ENCODE peak calls at places on chromosomes 12 and 14, in four cellular contexts. One of them, this sample, is unnamed.

GRCh38 chr12:73950506-73950905 is 587.1 kb upstream of the ATXN7L3B start:
- DNase-seq in thyroid gland: peak; percentile 10
- DNase-seq in lower leg skin: no peak
- DNase-seq in A549: no peak
- DNase-seq in this sample: no peak

GRCh38 chr14:58737511-58737910 is 99.7 kb downstream of the DACT1 start:
- DNase-seq in thyroid gland: no peak
- DNase-seq in lower leg skin: no peak
- DNase-seq in A549: no peak
- DNase-seq in this sample: no peak

GRCh38 chr12:89947437-89948265 is 239.0 kb upstream of the ATP2B1 start:
- DNase-seq in A549: peak; percentile 60
- DNase-seq in lower leg skin: no peak
- DNase-seq in thyroid gland: no peak
- DNase-seq in this sample: no peak

GRCh38 chr14:85856430-85856829 is 326.5 kb downstream of the FLRT2 start:
- DNase-seq in A549: no peak
- DNase-seq in lower leg skin: no peak
- DNase-seq in thyroid gland: no peak
- DNase-seq in this sample: no peak

GRCh38 chr14:83734431-83734830 is 1795.5 kb upstream of the FLRT2 start:
- DNase-seq in A549: no peak
- DNase-seq in thyroid gland: no peak
- DNase-seq in lower leg skin: no peak
- DNase-seq in this sample: no peak

GRCh38 chr12:52070243-52070925 is 606 bp downstream of the ATG101 start:
- DNase-seq in thyroid gland: no peak
- DNase-seq in A549: no peak
- DNase-seq in lower leg skin: no peak
- DNase-seq in this sample: no peak

GRCh38 chr12:80946591-80946990 is 8.9 kb upstream of the LIN7A start:
- DNase-seq in lower leg skin: no peak
- DNase-seq in A549: no peak
- DNase-seq in thyroid gland: no peak
- DNase-seq in this sample: no peak

GRCh38 chr14:101372894-101373640 is 188.2 kb upstream of the DIO3 start:
- DNase-seq in lower leg skin: no peak
- DNase-seq in thyroid gland: no peak
- DNase-seq in A549: no peak
- DNase-seq in this sample: no peak

GRCh38 chr14:54881761-54882401 is 20.7 kb downstream of the GCH1 start:
- DNase-seq in thyroid gland: no peak
- DNase-seq in lower leg skin: no peak
- DNase-seq in A549: no peak
- DNase-seq in this sample: no peak

GRCh38 chr14:88385212-88386101 is at the start of gene SPATA7:
- DNase-seq in thyroid gland: peak; percentile 97
- DNase-seq in A549: peak; percentile 80
- DNase-seq in lower leg skin: peak; percentile 90
- DNase-seq in this sample: peak; percentile 96

GRCh38 chr14:103230021-103230420 is 104.0 kb upstream of the EIF5 start:
- DNase-seq in thyroid gland: no peak
- DNase-seq in A549: no peak
- DNase-seq in lower leg skin: no peak
- DNase-seq in this sample: no peak

GRCh38 chr12:17197971-17198370 is 592.0 kb upstream of the LMO3 start:
- DNase-seq in A549: no peak
- DNase-seq in thyroid gland: no peak
- DNase-seq in lower leg skin: no peak
- DNase-seq in this sample: no peak

GRCh38 chr14:38553586-38553985 is 297.7 kb upstream of the CLEC14A start:
- DNase-seq in A549: no peak
- DNase-seq in thyroid gland: no peak
- DNase-seq in lower leg skin: no peak
- DNase-seq in this sample: no peak

GRCh38 chr12:85191-85666 is 18.7 kb downstream of the IQSEC3 start:
- DNase-seq in lower leg skin: no peak
- DNase-seq in thyroid gland: no peak
- DNase-seq in A549: no peak
- DNase-seq in this sample: no peak

GRCh38 chr12:56687225-56688128 is 607 bp downstream of the PTGES3 start:
- DNase-seq in A549: peak; percentile 21
- DNase-seq in thyroid gland: peak; percentile 86
- DNase-seq in lower leg skin: peak; percentile 70
- DNase-seq in this sample: peak; percentile 86

GRCh38 chr14:79924583-79924982 is 286.7 kb downstream of the DIO2 start:
- DNase-seq in A549: no peak
- DNase-seq in lower leg skin: no peak
- DNase-seq in thyroid gland: no peak
- DNase-seq in this sample: no peak

GRCh38 chr14:75046899-75047298 is 4.4 kb downstream of the MLH3 start:
- DNase-seq in A549: no peak
- DNase-seq in lower leg skin: no peak
- DNase-seq in thyroid gland: no peak
- DNase-seq in this sample: no peak

GRCh38 chr14:64831419-64831818 is 48.3 kb downstream of the SPTB start:
- DNase-seq in thyroid gland: no peak
- DNase-seq in lower leg skin: no peak
- DNase-seq in A549: no peak
- DNase-seq in this sample: no peak

GRCh38 chr14:46108228-46108627 is 543.4 kb downstream of the RPL10L start:
- DNase-seq in lower leg skin: no peak
- DNase-seq in thyroid gland: no peak
- DNase-seq in A549: no peak
- DNase-seq in this sample: no peak

GRCh38 chr12:49537709-49538601 is 875 bp upstream of the KCNH3 start:
- DNase-seq in A549: peak; percentile 48
- DNase-seq in thyroid gland: peak; percentile 26
- DNase-seq in lower leg skin: no peak
- DNase-seq in this sample: no peak

GRCh38 chr14:95147597-95147996 is 9.7 kb downstream of the DICER1 start:
- DNase-seq in lower leg skin: no peak
- DNase-seq in thyroid gland: no peak
- DNase-seq in A549: no peak
- DNase-seq in this sample: no peak

GRCh38 chr14:92144708-92145107 is 22.9 kb downstream of the CPSF2 start:
- DNase-seq in thyroid gland: no peak
- DNase-seq in lower leg skin: no peak
- DNase-seq in A549: no peak
- DNase-seq in this sample: no peak

GRCh38 chr14:95651028-95651427 is 35.2 kb upstream of the TCL1B start:
- DNase-seq in lower leg skin: no peak
- DNase-seq in thyroid gland: no peak
- DNase-seq in A549: no peak
- DNase-seq in this sample: no peak

GRCh38 chr12:68356060-68356748 is 24.0 kb upstream of the MDM1 start:
- DNase-seq in thyroid gland: no peak
- DNase-seq in A549: no peak
- DNase-seq in lower leg skin: no peak
- DNase-seq in this sample: no peak

GRCh38 chr12:6915023-6915788 is 826 bp downstream of the ENO2 start:
- DNase-seq in thyroid gland: peak; percentile 42
- DNase-seq in A549: peak; percentile 65
- DNase-seq in lower leg skin: no peak
- DNase-seq in this sample: no peak

GRCh38 chr12:97760601-97761000 is 298.0 kb downstream of the RMST start:
- DNase-seq in thyroid gland: no peak
- DNase-seq in A549: no peak
- DNase-seq in lower leg skin: no peak
- DNase-seq in this sample: no peak

GRCh38 chr14:22982013-22982476 is 306 bp downstream of the AJUBA start:
- DNase-seq in thyroid gland: no peak
- DNase-seq in lower leg skin: no peak
- DNase-seq in A549: no peak
- DNase-seq in this sample: no peak

GRCh38 chr12:51405801-51406207 is 14.6 kb upstream of the GALNT6 start:
- DNase-seq in thyroid gland: no peak
- DNase-seq in A549: no peak
- DNase-seq in lower leg skin: no peak
- DNase-seq in this sample: no peak

GRCh38 chr12:57890191-57891120 is 43.9 kb upstream of the CTDSP2 start:
- DNase-seq in lower leg skin: no peak
- DNase-seq in thyroid gland: no peak
- DNase-seq in A549: no peak
- DNase-seq in this sample: peak; percentile 79

GRCh38 chr14:64191756-64192155 is 102.4 kb downstream of the ESR2 start:
- DNase-seq in thyroid gland: no peak
- DNase-seq in A549: no peak
- DNase-seq in lower leg skin: no peak
- DNase-seq in this sample: no peak

GRCh38 chr14:61476105-61476736 is 154.8 kb downstream of the PRKCH start:
- DNase-seq in A549: no peak
- DNase-seq in thyroid gland: no peak
- DNase-seq in lower leg skin: no peak
- DNase-seq in this sample: no peak

GRCh38 chr14:74382231-74382630 is 34.0 kb downstream of the VRTN start:
- DNase-seq in thyroid gland: no peak
- DNase-seq in lower leg skin: no peak
- DNase-seq in A549: no peak
- DNase-seq in this sample: no peak

GRCh38 chr14:49623941-49624806 is 3.6 kb downstream of the MGAT2 start:
- DNase-seq in thyroid gland: no peak
- DNase-seq in lower leg skin: no peak
- DNase-seq in A549: no peak
- DNase-seq in this sample: no peak

GRCh38 chr12:32727237-32727636 is 28.5 kb downstream of the YARS2 start:
- DNase-seq in A549: no peak
- DNase-seq in lower leg skin: no peak
- DNase-seq in thyroid gland: no peak
- DNase-seq in this sample: no peak

GRCh38 chr12:97222391-97222790 is 240.2 kb upstream of the RMST start:
- DNase-seq in A549: no peak
- DNase-seq in thyroid gland: no peak
- DNase-seq in lower leg skin: no peak
- DNase-seq in this sample: no peak

DNA sequence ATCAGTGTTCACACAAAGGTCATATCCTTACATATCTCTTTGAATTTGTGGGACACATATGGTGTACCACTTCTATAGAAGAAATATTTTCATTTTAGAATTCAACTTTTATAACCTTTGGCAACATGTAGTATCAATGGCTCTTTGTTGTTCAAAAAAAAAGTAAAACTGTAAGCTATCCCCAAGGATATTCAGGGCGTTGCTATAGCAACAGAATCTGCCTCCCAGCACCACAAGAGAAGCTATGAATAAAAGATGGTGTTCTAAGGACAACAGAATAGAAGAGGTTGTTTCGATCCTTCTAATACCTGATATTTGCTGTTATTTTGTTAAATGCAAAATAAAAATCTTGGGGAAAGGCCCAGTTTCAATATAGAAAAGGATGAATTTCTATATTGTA is 139.3 kb downstream of the BRMS1L start:
- DNase-seq in A549: no peak
- DNase-seq in thyroid gland: no peak
- DNase-seq in lower leg skin: no peak
- DNase-seq in this sample: no peak
- TF ChIP-seq POLR2A in A549: no peak
- TF ChIP-seq POLR2A in thyroid gland: no peak
- TF ChIP-seq POLR2A in lower leg skin: no peak
- TF ChIP-seq POLR2A in this sample: no peak

GRCh38 chr12:121793836-121794531 is 496 bp upstream of the RHOF start:
- DNase-seq in lower leg skin: peak; percentile 84
- DNase-seq in A549: peak; percentile 88
- DNase-seq in thyroid gland: peak; percentile 93
- DNase-seq in this sample: peak; percentile 94

GRCh38 chr12:121794532-121795028 is 1.1 kb upstream of the RHOF start:
- DNase-seq in A549: no peak
- DNase-seq in lower leg skin: no peak
- DNase-seq in thyroid gland: peak; percentile 54
- DNase-seq in this sample: no peak

GRCh38 chr12:121791671-121792496 is 1.6 kb downstream of the RHOF start:
- DNase-seq in lower leg skin: no peak
- DNase-seq in thyroid gland: peak; percentile 58
- DNase-seq in A549: no peak
- DNase-seq in this sample: peak; percentile 55

GRCh38 chr12:121793501-121793835 is at the start of gene RHOF:
- DNase-seq in lower leg skin: no peak
- DNase-seq in thyroid gland: peak; percentile 57
- DNase-seq in A549: no peak
- DNase-seq in this sample: no peak

GRCh38 chr12:121792607-121793500 is 634 bp downstream of the RHOF start:
- DNase-seq in lower leg skin: no peak
- DNase-seq in thyroid gland: peak; percentile 84
- DNase-seq in A549: no peak
- DNase-seq in this sample: no peak
- TF ChIP-seq POLR2A in lower leg skin: no peak
- TF ChIP-seq POLR2A in thyroid gland: no peak
- TF ChIP-seq POLR2A in A549: no peak
- TF ChIP-seq POLR2A in this sample: no peak

DNA sequence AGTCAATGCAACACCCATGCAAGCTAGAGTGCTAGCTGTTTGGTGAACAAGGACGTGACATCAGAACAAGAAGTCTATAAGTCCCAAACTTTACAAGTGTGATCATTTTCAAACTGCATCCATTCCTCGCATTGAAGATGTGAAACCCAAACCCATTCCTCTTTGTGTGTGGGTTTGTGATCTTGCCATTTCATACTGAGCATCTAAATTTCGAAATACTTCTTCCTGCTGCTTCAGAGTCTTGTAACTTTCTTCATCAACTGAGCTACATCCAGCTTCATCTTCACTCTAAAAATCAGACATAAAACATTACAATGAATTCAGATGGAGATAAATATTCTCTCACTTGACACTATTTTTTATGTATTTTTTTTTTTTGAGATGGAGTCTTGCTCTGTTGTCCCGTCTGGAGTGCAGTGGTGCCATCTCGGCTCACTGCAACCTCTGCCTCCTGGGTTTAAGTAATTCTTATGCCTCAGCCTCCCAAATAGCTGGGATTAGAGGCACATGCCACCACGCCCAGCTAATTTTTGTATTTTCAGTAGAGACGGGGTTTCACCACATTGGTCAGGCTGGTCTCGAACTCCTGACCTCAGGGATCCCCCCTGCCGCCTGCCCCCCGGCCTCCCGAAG is 4.8 kb upstream of the ZCCHC8 start:
- DNase-seq in A549: no peak
- DNase-seq in thyroid gland: no peak
- DNase-seq in lower leg skin: no peak
- DNase-seq in this sample: no peak
- TF ChIP-seq POLR2A in A549: no peak
- TF ChIP-seq POLR2A in thyroid gland: no peak
- TF ChIP-seq POLR2A in lower leg skin: no peak
- TF ChIP-seq POLR2A in this sample: no peak

GRCh38 chr12:113587720-113588119 is 116.0 kb upstream of the LHX5 start:
- DNase-seq in thyroid gland: no peak
- DNase-seq in lower leg skin: no peak
- DNase-seq in A549: no peak
- DNase-seq in this sample: no peak

GRCh38 chr12:113594967-113595366 is 123.3 kb upstream of the LHX5 start:
- DNase-seq in A549: no peak
- DNase-seq in thyroid gland: no peak
- DNase-seq in lower leg skin: no peak
- DNase-seq in this sample: no peak

GRCh38 chr12:113586461-113586860 is 114.8 kb upstream of the LHX5 start:
- DNase-seq in thyroid gland: no peak
- DNase-seq in A549: no peak
- DNase-seq in lower leg skin: no peak
- DNase-seq in this sample: no peak

GRCh38 chr12:113591480-113591971 is 119.9 kb upstream of the LHX5 start:
- DNase-seq in A549: peak; percentile 46
- DNase-seq in thyroid gland: peak; percentile 55
- DNase-seq in lower leg skin: no peak
- DNase-seq in this sample: no peak

GRCh38 chr12:113589437-113589836 is 117.8 kb upstream of the LHX5 start:
- DNase-seq in lower leg skin: no peak
- DNase-seq in A549: no peak
- DNase-seq in thyroid gland: no peak
- DNase-seq in this sample: no peak
- TF ChIP-seq POLR2A in lower leg skin: no peak
- TF ChIP-seq POLR2A in A549: no peak
- TF ChIP-seq POLR2A in thyroid gland: no peak
- TF ChIP-seq POLR2A in this sample: no peak

This sample was measured in suprapubic skin.